ENCODE peak calls at places on chromosome 13, in eight cellular contexts. C is activated T-helper 1 cell treated with anti-CD3 and anti-CD28 coated beads, Interleukin-2, amount 50 U/mL, for 16 hours; M is HuH-7.5; G is nephron progenitor cell; A is neural crest cell; H is Right ventricle myocardium superior; S is body of pancreas; P is iris pigment epithelial cell. E is an unnamed sample.

GRCh38 chr13:98571955-98572662 is 4.8 kb downstream of the STK24 start:
- DNase-seq in C (no peak), M (no peak), G (no peak), A (no peak), H (no peak), S (no peak), P (peak; percentile 42), E (no peak)

GRCh38 chr13:89029062-89029461 is 1357.9 kb downstream of the SLITRK5 start:
- DNase-seq in C (no peak), M (no peak), G (no peak), A (no peak), H (no peak), S (no peak), P (peak; percentile 0), E (no peak)

GRCh38 chr13:20401958-20402856 is 123.5 kb downstream of the CRYL1 start:
- DNase-seq in C (no peak), M (no peak), G (no peak), A (no peak), H (no peak), S (no peak), P (peak; percentile 41), E (no peak)

GRCh38 chr13:108915095-108915633 is 285.8 kb downstream of the MYO16 start:
- DNase-seq in C (no peak), M (no peak), G (no peak), A (no peak), H (no peak), S (no peak), P (peak; percentile 78), E (no peak)

GRCh38 chr13:29621401-29621800 is 25.9 kb upstream of the SLC7A1 start:
- DNase-seq in C (no peak), M (no peak), G (no peak), A (no peak), H (no peak), S (no peak), P (peak; percentile 37), E (no peak)

GRCh38 chr13:77565635-77566034 is 30.1 kb downstream of the SCEL start:
- DNase-seq in C (no peak), M (no peak), G (no peak), A (no peak), H (no peak), S (no peak), P (peak; percentile 52), E (peak; percentile 12)

GRCh38 chr13:98528663-98529064 is 48.2 kb downstream of the STK24 start:
- DNase-seq in C (no peak), M (no peak), G (no peak), A (no peak), H (peak; percentile 64), S (no peak), P (peak; percentile 34), E (no peak)

GRCh38 chr13:22169473-22169872 is 498.6 kb downstream of the FGF9 start:
- DNase-seq in C (no peak), M (no peak), G (no peak), A (no peak), H (no peak), S (no peak), P (no peak), E (no peak)

GRCh38 chr13:40966298-40966697 is 52.8 kb downstream of the ELF1 start:
- DNase-seq in C (no peak), M (no peak), G (no peak), A (no peak), H (no peak), S (no peak), P (no peak), E (no peak)

GRCh38 chr13:74063533-74064100 is 70.6 kb downstream of the KLF12 start:
- DNase-seq in C (no peak), M (no peak), G (no peak), A (no peak), H (no peak), S (no peak), P (no peak), E (no peak)

GRCh38 chr13:46628622-46629365 is 75.8 kb downstream of the LRCH1 start:
- DNase-seq in C (no peak), M (no peak), G (no peak), A (no peak), H (no peak), S (no peak), P (no peak), E (no peak)

GRCh38 chr13:108315273-108315672 is 45.8 kb downstream of the TNFSF13B start:
- DNase-seq in C (no peak), M (no peak), G (no peak), A (no peak), H (no peak), S (no peak), P (no peak), E (no peak)

GRCh38 chr13:98482476-98483444 is 94.1 kb downstream of the STK24 start:
- DNase-seq in C (no peak), M (no peak), G (no peak), A (no peak), H (peak; percentile 88), S (peak; percentile 73), P (peak; percentile 90), E (no peak)

GRCh38 chr13:31904941-31905824 is 126.4 kb upstream of the FRY start:
- DNase-seq in C (no peak), M (no peak), G (no peak), A (no peak), H (no peak), S (no peak), P (no peak), E (no peak)

GRCh38 chr13:50914848-50915247 is 5.3 kb downstream of the RNASEH2B start:
- DNase-seq in C (no peak), M (no peak), G (no peak), A (no peak), H (no peak), S (no peak), P (peak; percentile 31), E (no peak)

GRCh38 chr13:41458939-41459753 is 1.8 kb downstream of the RGCC start:
- DNase-seq in C (peak; percentile 30), M (peak; percentile 78), G (no peak), A (peak; percentile 3), H (no peak), S (peak; percentile 43), P (peak; percentile 75), E (peak; percentile 27)

GRCh38 chr13:28718186-28718537 is 608 bp downstream of the SLC46A3 start:
- DNase-seq in C (no peak), M (no peak), G (no peak), A (no peak), H (no peak), S (no peak), P (peak; percentile 46), E (no peak)

GRCh38 chr13:84543976-84544375 is 661.7 kb upstream of the SLITRK1 start:
- DNase-seq in C (no peak), M (no peak), G (no peak), A (no peak), H (no peak), S (no peak), P (no peak), E (no peak)

GRCh38 chr13:76925115-76925514 is 23.2 kb upstream of the ACOD1 start:
- DNase-seq in C (no peak), M (no peak), G (no peak), A (no peak), H (no peak), S (no peak), P (no peak), E (no peak)

GRCh38 chr13:27474751-27475268 is 24.4 kb upstream of the MTIF3 start:
- DNase-seq in C (no peak), M (no peak), G (no peak), A (no peak), H (no peak), S (no peak), P (no peak), E (no peak)

GRCh38 chr13:25292301-25292700 is 5.0 kb upstream of the MTMR6 start:
- DNase-seq in C (no peak), M (no peak), G (no peak), A (no peak), H (no peak), S (no peak), P (peak; percentile 81), E (no peak)

GRCh38 chr13:99347911-99348451 is 40.8 kb upstream of the GPR183 start:
- DNase-seq in C (no peak), M (no peak), G (no peak), A (no peak), H (no peak), S (no peak), P (no peak), E (no peak)

GRCh38 chr13:97879646-97880297 is 73.7 kb upstream of the IPO5 start:
- DNase-seq in C (no peak), M (no peak), G (no peak), A (no peak), H (no peak), S (no peak), P (peak; percentile 89), E (no peak)

GRCh38 chr13:98922306-98922705 is 55.6 kb downstream of the DOCK9 start:
- DNase-seq in C (no peak), M (no peak), G (no peak), A (no peak), H (no peak), S (no peak), P (peak; percentile 25), E (no peak)

GRCh38 chr13:26327905-26328304 is 74.0 kb downstream of the CDK8 start:
- DNase-seq in C (no peak), M (no peak), G (no peak), A (no peak), H (no peak), S (no peak), P (peak; percentile 11), E (no peak)

GRCh38 chr13:20192470-20193141 is at the start of gene GJB2:
- DNase-seq in C (no peak), M (no peak), G (peak; percentile 52), A (no peak), H (no peak), S (no peak), P (no peak), E (no peak)

GRCh38 chr13:28384789-28385188 is 110.1 kb downstream of the FLT1 start:
- DNase-seq in C (no peak), M (no peak), G (no peak), A (no peak), H (no peak), S (no peak), P (no peak), E (no peak)

GRCh38 chr13:32905864-32906180 is 110.4 kb upstream of the KL start:
- DNase-seq in C (no peak), M (no peak), G (no peak), A (no peak), H (peak; percentile 41), S (no peak), P (peak; percentile 36), E (no peak)

GRCh38 chr13:53066411-53066810 is 37.8 kb downstream of the OLFM4 start:
- DNase-seq in C (no peak), M (no peak), G (no peak), A (no peak), H (no peak), S (no peak), P (no peak), E (no peak)

GRCh38 chr13:41488124-41488523 is 30.8 kb downstream of the RGCC start:
- DNase-seq in C (no peak), M (no peak), G (no peak), A (no peak), H (no peak), S (no peak), P (no peak), E (no peak)

GRCh38 chr13:108315955-108316354 is 46.4 kb downstream of the TNFSF13B start:
- DNase-seq in C (no peak), M (no peak), G (no peak), A (no peak), H (no peak), S (no peak), P (no peak), E (no peak)

GRCh38 chr13:33676700-33677048 is 141.3 kb upstream of the RFC3 start:
- DNase-seq in C (no peak), M (peak; percentile 67), G (peak; percentile 9), A (no peak), H (peak; percentile 57), S (peak; percentile 66), P (peak; percentile 70), E (no peak)

GRCh38 chr13:104837756-104838155 is 1697.7 kb downstream of the EFNB2 start:
- DNase-seq in C (no peak), M (no peak), G (no peak), A (no peak), H (no peak), S (no peak), P (peak; percentile 15), E (no peak)

GRCh38 chr13:94595943-94596574 is at the start of gene TGDS:
- DNase-seq in C (peak; percentile 72), M (peak; percentile 55), G (peak; percentile 85), A (peak; percentile 73), H (peak; percentile 96), S (peak; percentile 91), P (peak; percentile 95), E (peak; percentile 88)

E was measured in endothelial cell.